ENCODE peak calls at places on chromosomes 7 and 10, in seven cellular contexts. X is hepatocyte; G is psoas muscle; B is DND-41; R is CD4-positive, CD25-positive, alpha-beta regulatory T cell; C is K562; Z is naive thymus-derived CD4-positive, alpha-beta T cell. U is an unnamed sample.
A peak's percentile ranks its signal among the peaks of the same experiment; 100 is the strongest.

GRCh38 chr7:101936612-101937231 is 119.3 kb downstream of the CUX1 start:
- DNase-seq in Z (no peak), R (no peak), G (peak; percentile 46), C (no peak), B (no peak), X (peak; percentile 77), U (peak; percentile 71)

GRCh38 chr7:4274286-4274685 is 407.8 kb upstream of the FOXK1 start:
- DNase-seq in B (no peak), C (no peak), G (no peak), R (no peak), Z (no peak), X (no peak), U (no peak)

GRCh38 chr10:12590682-12591642 is 241.6 kb downstream of the CAMK1D start:
- DNase-seq in X (no peak), R (no peak), G (no peak), Z (no peak), B (no peak), C (no peak), U (no peak)

GRCh38 chr7:128915841-128916642 is 5.5 kb upstream of the KCP start:
- DNase-seq in X (no peak), B (no peak), Z (no peak), R (no peak), C (no peak), G (no peak), U (no peak)

GRCh38 chr7:132768099-132768498 is 191.8 kb upstream of the PLXNA4 start:
- DNase-seq in X (no peak), R (no peak), C (no peak), G (no peak), Z (no peak), B (no peak), U (no peak)

GRCh38 chr10:7608001-7608400 is 58.8 kb downstream of the ITIH5 start:
- DNase-seq in X (no peak), B (no peak), C (no peak), G (no peak), Z (no peak), R (no peak), U (no peak)

GRCh38 chr7:70569335-70569819 is 562.6 kb upstream of the GALNT17 start:
- DNase-seq in Z (no peak), G (no peak), C (peak; percentile 74), X (no peak), R (no peak), B (no peak), U (peak; percentile 50)

GRCh38 chr10:44995914-44996633 is 4.6 kb upstream of the ZNF22 start:
- DNase-seq in X (no peak), G (peak; percentile 57), C (no peak), B (peak; percentile 79), R (no peak), Z (no peak), U (peak; percentile 80)

GRCh38 chr7:87056346-87056745 is 3.1 kb downstream of the ELAPOR2 start:
- DNase-seq in Z (no peak), G (no peak), C (no peak), X (no peak), B (no peak), R (no peak), U (no peak)

GRCh38 chr7:36638586-36639265 is 85.6 kb downstream of the AOAH start:
- DNase-seq in R (no peak), C (no peak), Z (no peak), X (no peak), G (no peak), B (no peak), U (no peak)

DNA sequence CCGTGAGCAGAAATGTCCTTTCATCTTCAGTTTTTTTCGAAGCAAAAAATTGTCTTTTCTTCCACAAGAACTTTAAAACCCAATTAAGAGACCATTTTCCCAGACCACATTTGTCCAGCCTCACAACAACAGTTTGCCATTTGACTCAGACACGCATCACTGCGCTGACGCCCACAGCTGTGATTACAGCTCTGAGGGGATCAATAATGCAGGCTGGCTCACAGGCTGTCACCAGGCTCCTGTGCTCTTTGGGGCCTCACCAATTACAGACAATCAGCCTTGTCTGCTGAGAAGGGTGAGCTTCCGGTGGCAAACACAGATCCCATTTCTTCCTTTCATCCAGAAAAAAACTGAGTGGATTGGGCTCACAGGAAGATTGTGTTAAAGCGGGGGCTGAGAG is 33.3 kb downstream of the DDC start:
- DNase-seq in C (no peak), G (no peak), R (no peak), Z (no peak), X (peak; percentile 4), B (no peak), U (no peak)
- H3K4me1 ChIP-seq in C (peaks cover 23% of the 10 kb centered on the region), G (peaks cover 10% of the 10 kb centered on the region), R (peaks cover 4% of the 10 kb centered on the region), Z (no peaks in the 10 kb centered on the region), X (peaks cover 49% of the 10 kb centered on the region), B (no peaks in the 10 kb centered on the region), U (no peaks in the 10 kb centered on the region)

GRCh38 chr10:89302628-89303027 is 782 bp downstream of the IFIT2 start:
- DNase-seq in G (no peak), X (no peak), R (no peak), B (no peak), Z (no peak), C (no peak), U (no peak)
- H3K4me3 ChIP-seq in G (peak overlapping the region; percentile 70), X (no peak overlapping the region), R (peak overlapping the region; percentile 96), B (peak overlapping the region; percentile 64), Z (peak overlapping the region; percentile 76), C (no peak overlapping the region), U (no peak overlapping the region)

DNA sequence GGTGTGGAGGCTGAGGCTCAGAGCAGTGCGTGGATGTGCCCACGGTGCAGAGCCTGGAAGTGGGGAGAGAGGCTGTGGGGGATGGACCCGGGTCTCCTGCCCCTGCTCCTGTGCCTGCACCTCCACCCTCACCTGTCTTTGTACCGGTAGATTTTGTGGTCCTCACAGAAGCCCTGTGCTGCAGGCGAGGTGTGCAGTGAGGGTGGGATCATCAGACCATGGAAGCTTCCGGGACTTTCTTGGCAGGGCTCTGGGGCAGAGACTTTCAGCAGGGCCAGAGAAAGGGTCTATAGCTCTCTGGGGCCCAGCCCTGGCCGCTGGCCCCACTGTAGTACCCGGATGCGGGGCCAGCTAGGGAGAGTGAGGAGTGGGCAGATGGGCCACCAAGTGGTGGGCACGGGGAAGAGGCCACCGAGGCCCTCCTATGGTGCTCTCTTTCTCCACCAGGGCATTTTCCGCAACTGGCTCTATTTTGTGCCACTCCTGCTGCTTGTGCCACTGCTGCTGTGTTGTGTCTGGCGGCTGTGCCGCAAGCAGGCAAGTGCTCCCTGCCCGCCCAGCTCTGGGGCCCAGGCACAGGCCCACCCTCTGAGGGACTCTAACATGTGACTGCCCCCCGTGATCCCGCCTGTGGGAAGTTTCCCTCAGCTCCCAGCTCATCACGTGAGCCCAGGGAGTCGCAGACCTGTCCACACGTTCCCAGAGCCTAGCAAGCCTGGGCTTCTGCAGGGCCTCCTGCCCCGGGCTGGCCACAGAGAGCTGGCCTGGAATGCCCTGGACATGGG is 22.1 kb downstream of the ANTXRL start:
- DNase-seq in R (no peak), C (no peak), B (no peak), Z (no peak), G (no peak), X (no peak), U (peak; percentile 22)
- H3K4me1 ChIP-seq in R (no peaks in the 10 kb centered on the region), C (no peaks in the 10 kb centered on the region), B (no peaks in the 10 kb centered on the region), Z (no peaks in the 10 kb centered on the region), G (no peaks in the 10 kb centered on the region), X (no peaks in the 10 kb centered on the region), U (no peaks in the 10 kb centered on the region)

GRCh38 chr7:95595825-95596182 is 512 bp downstream of the PDK4 start:
- DNase-seq in X (no peak), C (no peak), Z (no peak), R (no peak), B (no peak), G (no peak), U (peak; percentile 17)

GRCh38 chr7:95598511-95598910 is 2.2 kb upstream of the PDK4 start:
- DNase-seq in R (no peak), Z (no peak), X (no peak), B (no peak), C (no peak), G (no peak), U (peak; percentile 29)

GRCh38 chr7:95594185-95594584 is 2.1 kb downstream of the PDK4 start:
- DNase-seq in C (no peak), R (no peak), X (no peak), G (no peak), Z (no peak), B (no peak), U (no peak)

GRCh38 chr7:95599069-95599468 is 2.8 kb upstream of the PDK4 start:
- DNase-seq in B (no peak), G (no peak), C (no peak), Z (no peak), X (no peak), R (no peak), U (no peak)

DNA sequence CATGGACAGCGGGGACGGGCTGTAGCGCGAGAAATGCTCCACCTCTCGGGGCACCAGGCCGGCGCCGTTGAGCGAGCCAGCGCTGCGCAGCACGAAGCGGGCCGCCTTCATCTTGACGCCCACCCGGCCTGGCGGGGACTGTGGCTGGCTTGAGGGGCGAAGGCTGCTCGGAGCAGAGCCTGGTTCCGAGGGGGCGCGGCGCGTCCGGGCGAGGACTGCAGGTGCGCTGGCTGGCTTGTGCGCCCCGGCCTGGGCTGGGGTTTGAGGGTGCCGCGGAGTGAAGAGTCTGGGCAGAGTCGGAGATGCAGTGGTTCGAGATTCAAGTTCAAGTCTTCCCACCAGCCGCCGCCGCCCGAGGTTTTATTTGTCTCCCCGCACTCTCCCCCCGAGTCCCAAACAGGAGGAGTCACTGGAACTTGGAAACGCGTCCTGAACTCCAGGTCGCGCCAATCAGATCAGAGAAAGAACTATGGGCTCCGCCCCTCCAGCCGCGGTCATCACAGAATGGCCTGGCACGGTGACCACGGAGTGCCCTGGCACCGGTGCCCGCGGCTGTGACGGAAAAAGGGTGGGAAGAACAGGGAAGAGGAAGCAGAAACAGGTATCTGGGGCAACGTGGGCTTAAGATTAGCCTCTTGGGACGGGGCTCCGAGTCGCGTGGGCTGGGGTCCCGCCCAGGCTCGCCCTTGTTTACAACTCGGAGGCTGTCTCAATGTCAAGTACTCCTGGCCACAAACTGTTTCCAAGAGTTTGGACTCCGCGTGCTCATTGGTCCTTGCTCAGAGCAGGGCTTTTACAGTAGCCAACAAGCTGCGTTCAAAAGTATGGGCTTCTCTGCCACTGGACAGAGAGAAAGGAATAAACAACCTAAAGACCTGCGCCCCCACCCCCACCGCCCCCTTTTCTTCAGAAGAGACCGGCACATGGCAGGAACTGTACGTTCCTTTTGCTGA is at the start of gene PDK4:
- DNase-seq in Z (no peak), G (peak; percentile 97), R (no peak), B (no peak), C (peak; percentile 12), X (peak; percentile 84), U (peak; percentile 93)
- H3K4me3 ChIP-seq in Z (no peak within 1 kb of the TSS), G (peak within 1 kb of the TSS; percentile 93), R (no peak within 1 kb of the TSS), B (no peak within 1 kb of the TSS), C (peak within 1 kb of the TSS; percentile 29), X (peak within 1 kb of the TSS; percentile 69), U (peak within 1 kb of the TSS; percentile 69)

DNA sequence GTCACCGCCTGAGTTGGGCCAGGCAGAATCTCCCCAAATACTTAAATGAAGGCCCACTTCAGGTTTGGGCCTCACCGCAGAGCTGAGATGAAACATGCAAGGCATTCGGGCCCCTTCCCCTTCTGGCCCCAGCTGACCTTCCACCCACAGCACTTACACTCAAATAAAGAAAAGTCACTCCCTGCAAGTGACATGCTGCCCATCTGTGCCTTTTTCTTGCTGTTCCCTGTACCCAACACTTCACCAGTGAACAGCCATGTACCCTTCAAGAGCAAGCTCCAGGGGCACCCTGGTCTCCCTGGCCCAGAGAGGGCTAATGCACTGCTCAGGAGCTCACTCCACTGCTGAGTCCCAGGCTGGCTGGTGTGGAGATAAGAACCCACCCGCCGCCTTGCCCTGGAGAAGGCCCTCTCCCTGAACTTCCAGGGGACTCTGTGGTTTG is 40.7 kb downstream of the ZCCHC24 start:
- DNase-seq in R (no peak), C (no peak), Z (no peak), B (no peak), X (no peak), G (no peak), U (no peak)
- H3K4me1 ChIP-seq in R (no peaks in the 10 kb centered on the region), C (peaks cover 38% of the 10 kb centered on the region), Z (no peaks in the 10 kb centered on the region), B (no peaks in the 10 kb centered on the region), X (peaks cover 96% of the 10 kb centered on the region), G (peaks cover 100% of the 10 kb centered on the region), U (peaks cover 67% of the 10 kb centered on the region)